ENCODE peak calls at places on chromosomes 5 and 9, in five cellular contexts. D, J, Z, Q and H are unnamed samples.

GRCh38 chr9:79049371-79049770 is 522.4 kb upstream of the TLE4 start:
- DNase-seq in Z (no peak), D (no peak), Q (no peak), J (no peak), H (peak)

GRCh38 chr9:127277099-127277498 is 12.5 kb downstream of the GARNL3 start:
- DNase-seq in Z (no peak), Q (no peak), D (no peak), J (no peak), H (no peak)

GRCh38 chr9:115057559-115057958 is 60.4 kb downstream of the TNC start:
- DNase-seq in D (no peak), Z (no peak), Q (no peak), J (no peak), H (no peak)

GRCh38 chr5:175692996-175693700 is 35.3 kb downstream of the HRH2 start:
- DNase-seq in J (no peak), D (peak), Q (no peak), Z (no peak), H (no peak)

GRCh38 chr9:114345493-114346065 is 15.9 kb downstream of the ORM2 start:
- DNase-seq in D (no peak), Q (no peak), J (no peak), Z (no peak), H (no peak)

GRCh38 chr5:94793113-94793815 is 174.8 kb downstream of the SLF1 start:
- DNase-seq in D (no peak), Q (no peak), J (no peak), Z (no peak), H (peak)

GRCh38 chr5:78647411-78647818 is 1.2 kb downstream of the LHFPL2 start:
- DNase-seq in Z (no peak), J (no peak), Q (peak), D (peak), H (peak)

GRCh38 chr5:34691326-34691725 is 35.2 kb downstream of the RAI14 start:
- DNase-seq in J (no peak), Z (no peak), D (no peak), Q (peak), H (peak)

GRCh38 chr9:27059406-27059805 is 49.6 kb upstream of the TEK start:
- DNase-seq in Q (no peak), J (no peak), D (no peak), Z (no peak), H (no peak)

GRCh38 chr5:99191181-99191775 is 262.5 kb upstream of the CHD1 start:
- DNase-seq in Q (no peak), J (no peak), Z (no peak), D (no peak), H (no peak)

GRCh38 chr5:40991168-40991980 is 79.8 kb downstream of the MROH2B start:
- DNase-seq in Z (no peak), J (no peak), Q (peak), D (peak), H (no peak)

GRCh38 chr5:10034008-10034407 is 215.7 kb downstream of the ATPSCKMT start:
- DNase-seq in J (no peak), D (no peak), Q (no peak), Z (no peak), H (peak)

GRCh38 chr9:129102791-129103594 is 7.6 kb downstream of the CRAT start:
- DNase-seq in Z (no peak), J (peak), D (no peak), Q (peak), H (no peak)

GRCh38 chr9:126482361-126483044 is 131.2 kb upstream of the LMX1B start:
- DNase-seq in Q (no peak), J (no peak), D (peak), Z (no peak), H (no peak)

GRCh38 chr9:8234286-8234819 is 434.8 kb upstream of the DMAC1 start:
- DNase-seq in Q (no peak), D (no peak), Z (no peak), J (peak), H (no peak)

GRCh38 chr9:89592963-89593775 is 11.6 kb upstream of the GADD45G start:
- DNase-seq in Z (no peak), Q (peak), J (no peak), D (no peak), H (no peak)

GRCh38 chr5:81232449-81233079 is 558 bp upstream of the CKMT2 start:
- DNase-seq in Q (no peak), D (peak), Z (no peak), J (no peak), H (no peak)

GRCh38 chr9:70218767-70219166 is 40.0 kb upstream of the SMC5 start:
- DNase-seq in Z (no peak), D (no peak), J (no peak), Q (no peak), H (no peak)

GRCh38 chr9:137105814-137106661 is 8.5 kb downstream of the DPP7 start:
- DNase-seq in D (no peak), Z (no peak), J (no peak), Q (no peak), H (no peak)

GRCh38 chr9:38706493-38706892 is 13.4 kb downstream of the FAM240B start:
- DNase-seq in J (no peak), D (no peak), Z (no peak), Q (no peak), H (no peak)